ENCODE peak calls at places on chromosomes 3 and 15, in five cellular contexts. One of them, this sample, is unnamed.

GRCh38 chr3:138408751-138409161 is 25.7 kb upstream of the ESYT3 start:
- DNase-seq in omental fat pad: no peak
- DNase-seq in lower leg skin: no peak
- DNase-seq in H1: no peak
- DNase-seq in neural progenitor cell: no peak
- DNase-seq in this sample: no peak

GRCh38 chr3:13135251-13135810 is 62.1 kb upstream of the IQSEC1 start:
- DNase-seq in lower leg skin: peak; percentile 70
- DNase-seq in neural progenitor cell: no peak
- DNase-seq in H1: no peak
- DNase-seq in omental fat pad: no peak
- DNase-seq in this sample: no peak

GRCh38 chr15:81752974-81753373 is 292.8 kb downstream of the MEX3B start:
- DNase-seq in lower leg skin: no peak
- DNase-seq in H1: no peak
- DNase-seq in neural progenitor cell: peak; percentile 7
- DNase-seq in omental fat pad: no peak
- DNase-seq in this sample: no peak

GRCh38 chr3:44969779-44970178 is 6.2 kb downstream of the ZDHHC3 start:
- DNase-seq in omental fat pad: no peak
- DNase-seq in H1: no peak
- DNase-seq in neural progenitor cell: no peak
- DNase-seq in lower leg skin: peak; percentile 29
- DNase-seq in this sample: no peak

GRCh38 chr3:62604301-62604700 is 231.0 kb upstream of the FEZF2 start:
- DNase-seq in neural progenitor cell: no peak
- DNase-seq in omental fat pad: no peak
- DNase-seq in lower leg skin: no peak
- DNase-seq in H1: no peak
- DNase-seq in this sample: peak; percentile 53

GRCh38 chr3:123803521-123803920 is 80.6 kb downstream of the MYLK start:
- DNase-seq in omental fat pad: no peak
- DNase-seq in lower leg skin: peak; percentile 68
- DNase-seq in neural progenitor cell: no peak
- DNase-seq in H1: no peak
- DNase-seq in this sample: no peak

GRCh38 chr3:120615863-120616599 is 19.9 kb downstream of the NDUFB4 start:
- DNase-seq in neural progenitor cell: no peak
- DNase-seq in H1: no peak
- DNase-seq in lower leg skin: peak; percentile 90
- DNase-seq in omental fat pad: no peak
- DNase-seq in this sample: no peak

GRCh38 chr3:187456268-187456667 is 88.1 kb downstream of the RTP4 start:
- DNase-seq in H1: no peak
- DNase-seq in lower leg skin: no peak
- DNase-seq in neural progenitor cell: no peak
- DNase-seq in omental fat pad: no peak
- DNase-seq in this sample: no peak

GRCh38 chr15:91945385-91945784 is 91.9 kb downstream of the SLCO3A1 start:
- DNase-seq in lower leg skin: no peak
- DNase-seq in H1: no peak
- DNase-seq in neural progenitor cell: no peak
- DNase-seq in omental fat pad: no peak
- DNase-seq in this sample: no peak

DNA sequence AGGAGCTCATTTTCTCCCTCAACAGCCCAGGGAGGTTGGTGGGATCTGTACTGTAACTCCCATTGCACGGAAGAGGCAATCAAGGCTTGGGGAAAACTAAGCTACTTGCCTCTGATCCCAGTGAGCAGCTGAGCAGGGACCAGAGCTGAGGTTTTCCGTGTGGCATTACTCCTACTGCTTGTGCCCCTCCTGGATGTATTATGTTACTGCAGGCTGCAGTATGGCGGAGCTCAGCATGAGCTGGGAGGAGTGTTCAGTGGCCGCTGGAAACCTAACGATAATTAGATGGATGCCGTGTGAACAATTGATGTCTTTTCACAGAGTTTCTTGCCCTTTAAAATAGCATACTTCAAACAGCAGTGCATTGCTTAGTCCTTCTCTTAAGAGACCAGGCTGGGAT is 2.0 kb upstream of the TPRG1 start:
- DNase-seq in H1: no peak
- DNase-seq in neural progenitor cell: peak; percentile 49
- DNase-seq in lower leg skin: no peak
- DNase-seq in omental fat pad: no peak
- DNase-seq in this sample: no peak
- TF ChIP-seq CTCF in H1: peak; percentile 74
- TF ChIP-seq CTCF in neural progenitor cell: peak; percentile 47
- TF ChIP-seq CTCF in lower leg skin: no peak
- TF ChIP-seq CTCF in omental fat pad: no peak
- TF ChIP-seq CTCF in this sample: peak; percentile 17

GRCh38 chr3:140500473-140500872 is 177.4 kb upstream of the TRIM42 start:
- DNase-seq in H1: no peak
- DNase-seq in lower leg skin: no peak
- DNase-seq in neural progenitor cell: no peak
- DNase-seq in omental fat pad: no peak
- DNase-seq in this sample: no peak

GRCh38 chr3:140501770-140502364 is 176.0 kb upstream of the TRIM42 start:
- DNase-seq in lower leg skin: no peak
- DNase-seq in neural progenitor cell: no peak
- DNase-seq in omental fat pad: no peak
- DNase-seq in H1: no peak
- DNase-seq in this sample: no peak

GRCh38 chr3:140501054-140501769 is 176.7 kb upstream of the TRIM42 start:
- DNase-seq in neural progenitor cell: no peak
- DNase-seq in H1: no peak
- DNase-seq in lower leg skin: no peak
- DNase-seq in omental fat pad: no peak
- DNase-seq in this sample: no peak

GRCh38 chr3:140497331-140497730 is 180.5 kb upstream of the TRIM42 start:
- DNase-seq in lower leg skin: no peak
- DNase-seq in neural progenitor cell: no peak
- DNase-seq in omental fat pad: no peak
- DNase-seq in H1: no peak
- DNase-seq in this sample: no peak

GRCh38 chr3:140499114-140499757 is 178.6 kb upstream of the TRIM42 start:
- DNase-seq in omental fat pad: no peak
- DNase-seq in lower leg skin: no peak
- DNase-seq in neural progenitor cell: peak; percentile 47
- DNase-seq in H1: no peak
- DNase-seq in this sample: no peak
- TF ChIP-seq CTCF in omental fat pad: no peak
- TF ChIP-seq CTCF in lower leg skin: no peak
- TF ChIP-seq CTCF in neural progenitor cell: peak; percentile 58
- TF ChIP-seq CTCF in H1: peak; percentile 52
- TF ChIP-seq CTCF in this sample: peak; percentile 61

DNA sequence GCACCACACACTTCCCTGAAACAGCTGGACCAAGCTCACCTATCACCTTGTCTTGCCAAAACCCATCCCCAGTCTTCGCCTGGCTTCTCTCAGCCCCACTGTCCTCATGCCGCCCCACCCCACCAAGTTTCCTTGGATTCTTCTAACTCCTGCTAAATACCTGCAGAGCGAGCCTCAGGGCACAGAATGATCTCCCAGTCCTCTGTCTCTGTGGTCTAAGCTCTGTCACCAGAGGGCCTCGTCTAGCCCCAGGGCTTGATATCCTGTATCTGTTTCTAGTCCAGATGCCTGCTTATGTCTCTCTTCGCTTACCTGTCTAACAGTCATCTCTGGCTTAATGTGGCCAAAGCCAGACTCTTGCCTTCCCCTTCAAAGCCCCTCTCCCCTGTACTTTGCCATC is 9.7 kb downstream of the CCDC12 start:
- DNase-seq in neural progenitor cell: no peak
- DNase-seq in lower leg skin: peak; percentile 76
- DNase-seq in H1: no peak
- DNase-seq in omental fat pad: no peak
- DNase-seq in this sample: no peak
- TF ChIP-seq CTCF in neural progenitor cell: no peak
- TF ChIP-seq CTCF in lower leg skin: no peak
- TF ChIP-seq CTCF in H1: no peak
- TF ChIP-seq CTCF in omental fat pad: no peak
- TF ChIP-seq CTCF in this sample: no peak

DNA sequence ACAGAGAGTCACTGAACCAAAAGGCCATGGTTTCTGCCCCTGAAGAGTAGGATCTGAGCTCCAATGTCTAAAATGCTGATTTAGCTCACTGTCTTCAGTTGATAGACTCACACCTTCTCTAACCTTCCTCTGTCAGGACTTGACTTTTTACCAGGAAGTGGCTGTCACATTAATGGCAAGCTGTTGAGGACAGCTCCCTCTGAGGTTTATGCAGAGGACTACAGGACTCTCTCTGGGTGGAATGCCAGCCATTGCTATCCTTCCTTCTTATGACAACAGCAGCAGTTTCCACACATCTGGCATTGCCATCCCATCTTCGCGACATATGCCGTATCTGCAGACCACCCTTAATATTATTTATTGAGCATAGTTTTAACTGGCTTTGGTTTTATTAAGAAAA is 103.8 kb upstream of the PRICKLE2 start:
- DNase-seq in omental fat pad: no peak
- DNase-seq in lower leg skin: no peak
- DNase-seq in H1: no peak
- DNase-seq in neural progenitor cell: no peak
- DNase-seq in this sample: no peak
- TF ChIP-seq CTCF in omental fat pad: no peak
- TF ChIP-seq CTCF in lower leg skin: no peak
- TF ChIP-seq CTCF in H1: peak; percentile 43
- TF ChIP-seq CTCF in neural progenitor cell: peak; percentile 20
- TF ChIP-seq CTCF in this sample: no peak

GRCh38 chr3:112561693-112562529 is at the start of the genes ATG3 and SLC35A5:
- DNase-seq in lower leg skin: peak; percentile 100
- DNase-seq in omental fat pad: peak; percentile 99
- DNase-seq in H1: peak; percentile 93
- DNase-seq in neural progenitor cell: peak; percentile 99
- DNase-seq in this sample: peak; percentile 98
- TF ChIP-seq CTCF in lower leg skin: no peak
- TF ChIP-seq CTCF in omental fat pad: no peak
- TF ChIP-seq CTCF in H1: no peak
- TF ChIP-seq CTCF in neural progenitor cell: no peak
- TF ChIP-seq CTCF in this sample: no peak